ENCODE peak calls at places on chromosome 19, in ten cellular contexts. J is tibial nerve, R is lower leg skin, I is ovary, G is uterus, N is breast epithelium, X is Peyer's patch, F is H54, U is transverse colon, C is heart left ventricle. V is an unnamed sample.

GRCh38 chr19:46654621-46655152 is 6.3 kb downstream of the DACT3 start:
- DNase-seq in J (no peak), R (no peak), I (no peak), G (peak; percentile 60), N (no peak), X (no peak), F (no peak), U (no peak), C (no peak), V (no peak)

GRCh38 chr19:715347-715746 is 6.6 kb downstream of the PALM start:
- DNase-seq in J (no peak), R (no peak), I (no peak), G (no peak), N (no peak), X (no peak), F (no peak), U (no peak), C (no peak), V (no peak)

GRCh38 chr19:3457531-3458228 is 22.6 kb downstream of the SMIM24 start:
- DNase-seq in J (no peak), R (no peak), I (no peak), G (no peak), N (no peak), X (no peak), F (no peak), U (no peak), C (no peak), V (no peak)

GRCh38 chr19:1189419-1189818 is 15.4 kb upstream of the SBNO2 start:
- DNase-seq in J (no peak), R (no peak), I (no peak), G (no peak), N (no peak), X (no peak), F (no peak), U (no peak), C (no peak), V (no peak)

GRCh38 chr19:3459322-3459881 is 20.9 kb downstream of the SMIM24 start:
- DNase-seq in J (peak; percentile 87), R (peak; percentile 82), I (peak; percentile 95), G (peak; percentile 95), N (peak; percentile 71), X (no peak), F (peak; percentile 77), U (peak; percentile 63), C (peak; percentile 95), V (peak; percentile 97)

GRCh38 chr19:50858896-50859295 is 4.2 kb downstream of the KLK3 start:
- DNase-seq in J (no peak), R (no peak), I (no peak), G (no peak), N (no peak), X (peak; percentile 62), F (no peak), U (peak; percentile 58), C (no peak), V (no peak)

GRCh38 chr19:10271543-10272086 is 695 bp downstream of the ICAM1 start:
- DNase-seq in J (no peak), R (no peak), I (peak; percentile 37), G (no peak), N (no peak), X (no peak), F (no peak), U (peak; percentile 43), C (no peak), V (no peak)

GRCh38 chr19:49415102-49415809 is 8.0 kb downstream of the PTH2 start:
- DNase-seq in J (no peak), R (no peak), I (no peak), G (no peak), N (no peak), X (no peak), F (no peak), U (no peak), C (no peak), V (no peak)

GRCh38 chr19:35790981-35791813 is 15.8 kb downstream of the ARHGAP33 start:
- DNase-seq in J (no peak), R (no peak), I (no peak), G (no peak), N (no peak), X (no peak), F (no peak), U (no peak), C (no peak), V (no peak)

GRCh38 chr19:45485301-45486077 is 11.4 kb downstream of the RTN2 start:
- DNase-seq in J (peak; percentile 99), R (peak; percentile 99), I (peak; percentile 97), G (peak; percentile 95), N (peak; percentile 98), X (peak; percentile 98), F (no peak), U (peak; percentile 99), C (peak; percentile 98), V (peak; percentile 99)

GRCh38 chr19:29887498-29887897 is 54.5 kb upstream of the URI1 start:
- DNase-seq in J (no peak), R (no peak), I (peak; percentile 19), G (no peak), N (no peak), X (no peak), F (no peak), U (no peak), C (no peak), V (no peak)

GRCh38 chr19:6204866-6205723 is 69.6 kb downstream of the ACSBG2 start:
- DNase-seq in J (no peak), R (no peak), I (no peak), G (no peak), N (peak; percentile 38), X (no peak), F (no peak), U (no peak), C (no peak), V (no peak)

GRCh38 chr19:32824906-32825608 is 44.5 kb downstream of the SLC7A9 start:
- DNase-seq in J (no peak), R (no peak), I (no peak), G (no peak), N (no peak), X (no peak), F (no peak), U (no peak), C (no peak), V (no peak)

GRCh38 chr19:8259142-8259921 is 48.8 kb downstream of the CD320 start:
- DNase-seq in J (no peak), R (no peak), I (no peak), G (no peak), N (peak; percentile 6), X (no peak), F (no peak), U (no peak), C (no peak), V (no peak)

GRCh38 chr19:42601811-42602443 is 7.2 kb upstream of the CEACAM8 start:
- DNase-seq in J (no peak), R (no peak), I (no peak), G (no peak), N (no peak), X (no peak), F (peak; percentile 59), U (no peak), C (no peak), V (no peak)

GRCh38 chr19:14556662-14557188 is 15.1 kb downstream of the NDUFB7 start:
- DNase-seq in J (peak; percentile 29), R (no peak), I (peak; percentile 69), G (peak; percentile 59), N (peak; percentile 79), X (peak; percentile 86), F (peak; percentile 81), U (peak; percentile 82), C (peak; percentile 83), V (no peak)

GRCh38 chr19:7852851-7853759 is 21.1 kb downstream of the PRR36 start:
- DNase-seq in J (peak; percentile 36), R (no peak), I (peak; percentile 80), G (peak; percentile 49), N (peak; percentile 74), X (peak; percentile 88), F (peak; percentile 78), U (peak; percentile 86), C (peak; percentile 54), V (no peak)

GRCh38 chr19:56066152-56067023 is 54.7 kb downstream of the ZNF787 start:
- DNase-seq in J (no peak), R (no peak), I (peak; percentile 77), G (peak; percentile 63), N (peak; percentile 74), X (peak; percentile 80), F (peak; percentile 92), U (peak; percentile 71), C (peak; percentile 62), V (no peak)

GRCh38 chr19:53537523-53538377 is at the start of gene ZNF331:
- DNase-seq in J (peak; percentile 68), R (peak; percentile 71), I (peak; percentile 88), G (peak; percentile 81), N (peak; percentile 71), X (peak; percentile 82), F (no peak), U (peak; percentile 84), C (peak; percentile 89), V (peak; percentile 94)
- TF ChIP-seq POLR2A in J (peak; percentile 61), R (no peak), I (peak; percentile 73), G (no peak), N (no peak), X (peak; percentile 52), F (peak; percentile 51), U (peak; percentile 53), C (peak; percentile 55), V (peak; percentile 37)

DNA sequence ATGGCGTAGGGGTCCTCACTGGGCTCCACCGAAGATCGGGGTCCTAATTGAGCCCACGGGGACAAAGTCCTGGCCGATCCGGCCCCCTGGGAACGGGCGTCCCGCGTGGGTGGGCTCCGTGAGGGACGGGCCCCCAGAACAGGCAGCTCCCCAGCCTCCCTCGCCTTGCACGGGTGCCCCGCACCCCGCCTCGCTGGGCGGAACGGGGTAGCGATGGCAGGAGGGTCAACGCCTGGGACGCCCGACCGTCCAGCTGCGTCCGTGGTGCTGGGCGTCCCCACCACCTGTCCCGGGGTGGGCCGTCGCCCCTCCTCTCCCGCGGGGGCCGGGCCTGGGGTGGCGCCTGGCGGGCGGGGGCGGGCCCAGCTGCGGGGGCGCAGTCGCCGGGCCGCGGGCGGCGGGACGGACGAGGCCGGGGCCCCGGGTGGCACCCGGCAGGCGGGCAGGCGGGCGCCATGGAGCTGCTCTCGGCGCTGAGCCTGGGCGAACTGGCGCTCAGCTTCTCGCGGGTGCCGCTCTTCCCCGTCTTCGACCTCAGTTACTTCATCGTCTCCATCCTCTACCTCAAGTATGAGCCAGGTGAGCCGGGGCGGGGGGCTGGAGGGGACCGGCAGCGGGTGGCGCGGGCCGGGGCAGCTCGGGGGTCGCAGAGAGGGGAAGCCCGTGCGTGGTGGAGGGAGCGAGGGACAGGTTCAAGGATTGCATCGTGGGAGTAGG is at the start of gene TMEM38A:
- DNase-seq in J (no peak), R (peak; percentile 16), I (peak; percentile 68), G (peak; percentile 51), N (peak; percentile 52), X (peak; percentile 71), F (peak; percentile 54), U (peak; percentile 75), C (peak; percentile 61), V (no peak)
- TF ChIP-seq POLR2A in J (no peak), R (no peak), I (no peak), G (no peak), N (no peak), X (no peak), F (peak; percentile 35), U (peak; percentile 27), C (peak; percentile 31), V (no peak)

GRCh38 chr19:57814505-57815246 is at the start of gene ZNF552:
- DNase-seq in J (peak; percentile 69), R (peak; percentile 89), I (peak; percentile 80), G (peak; percentile 80), N (peak; percentile 79), X (peak; percentile 88), F (peak; percentile 56), U (peak; percentile 90), C (peak; percentile 90), V (peak; percentile 93)
- TF ChIP-seq POLR2A in J (peak; percentile 41), R (no peak), I (peak; percentile 48), G (peak; percentile 69), N (no peak), X (peak; percentile 96), F (peak; percentile 70), U (peak; percentile 92), C (peak; percentile 93), V (no peak)

GRCh38 chr19:12774588-12775555 is at the start of gene HOOK2:
- DNase-seq in J (peak; percentile 19), R (peak; percentile 86), I (peak; percentile 81), G (no peak), N (peak; percentile 98), X (peak; percentile 99), F (no peak), U (peak; percentile 97), C (peak; percentile 66), V (no peak)
- TF ChIP-seq POLR2A in J (no peak), R (no peak), I (peak; percentile 27), G (no peak), N (peak; percentile 63), X (peak; percentile 77), F (peak; percentile 19), U (peak; percentile 79), C (peak; percentile 59), V (no peak)